ENCODE peak calls at places on chromosomes 6 and 20, in five cellular contexts. One of them, this sample, is unnamed.

GRCh38 chr20:4170621-4171537 is 155.5 kb upstream of the RNF24 start:
- DNase-seq in pancreas: no peak
- DNase-seq in tibial nerve: no peak
- DNase-seq in cerebellar cortex: peak; percentile 39
- DNase-seq in SW 1271: peak; percentile 30
- DNase-seq in this sample: peak; percentile 78

GRCh38 chr6:157273756-157274088 is 49.6 kb downstream of the TMEM242 start:
- DNase-seq in pancreas: no peak
- DNase-seq in tibial nerve: no peak
- DNase-seq in cerebellar cortex: no peak
- DNase-seq in SW 1271: no peak
- DNase-seq in this sample: peak; percentile 58

GRCh38 chr6:35552285-35552917 is 39.7 kb upstream of the TULP1 start:
- DNase-seq in pancreas: no peak
- DNase-seq in tibial nerve: no peak
- DNase-seq in cerebellar cortex: peak; percentile 16
- DNase-seq in SW 1271: no peak
- DNase-seq in this sample: peak; percentile 47

GRCh38 chr6:168002812-168003211 is 5.3 kb downstream of the KIF25 start:
- DNase-seq in pancreas: no peak
- DNase-seq in tibial nerve: no peak
- DNase-seq in cerebellar cortex: no peak
- DNase-seq in SW 1271: no peak
- DNase-seq in this sample: no peak

GRCh38 chr20:18428490-18429173 is 38.2 kb downstream of the DZANK1 start:
- DNase-seq in pancreas: peak; percentile 25
- DNase-seq in tibial nerve: no peak
- DNase-seq in cerebellar cortex: no peak
- DNase-seq in SW 1271: no peak
- DNase-seq in this sample: peak; percentile 11

GRCh38 chr20:11454966-11455799 is 462.5 kb upstream of the BTBD3 start:
- DNase-seq in pancreas: no peak
- DNase-seq in tibial nerve: no peak
- DNase-seq in cerebellar cortex: no peak
- DNase-seq in SW 1271: peak; percentile 76
- DNase-seq in this sample: peak; percentile 82

GRCh38 chr20:50478162-50479036 is 31.8 kb upstream of the PTPN1 start:
- DNase-seq in pancreas: peak; percentile 66
- DNase-seq in tibial nerve: no peak
- DNase-seq in cerebellar cortex: peak; percentile 52
- DNase-seq in SW 1271: peak; percentile 28
- DNase-seq in this sample: peak; percentile 72

GRCh38 chr6:44232676-44233559 is 9.5 kb downstream of the SLC29A1 start:
- DNase-seq in pancreas: no peak
- DNase-seq in tibial nerve: no peak
- DNase-seq in cerebellar cortex: no peak
- DNase-seq in SW 1271: no peak
- DNase-seq in this sample: no peak

GRCh38 chr6:43668151-43669028 is 19.2 kb downstream of the MRPS18A start:
- DNase-seq in pancreas: peak; percentile 45
- DNase-seq in tibial nerve: no peak
- DNase-seq in cerebellar cortex: peak; percentile 53
- DNase-seq in SW 1271: peak; percentile 39
- DNase-seq in this sample: peak; percentile 37

GRCh38 chr6:74604279-74604678 is 601.6 kb downstream of the COL12A1 start:
- DNase-seq in pancreas: no peak
- DNase-seq in tibial nerve: no peak
- DNase-seq in cerebellar cortex: no peak
- DNase-seq in SW 1271: no peak
- DNase-seq in this sample: no peak

GRCh38 chr20:38392356-38392755 is 42.8 kb downstream of the SNHG17 start:
- DNase-seq in pancreas: no peak
- DNase-seq in tibial nerve: no peak
- DNase-seq in cerebellar cortex: no peak
- DNase-seq in SW 1271: no peak
- DNase-seq in this sample: no peak

GRCh38 chr6:105606871-105607421 is 204.1 kb upstream of the PREP start:
- DNase-seq in pancreas: no peak
- DNase-seq in tibial nerve: no peak
- DNase-seq in cerebellar cortex: no peak
- DNase-seq in SW 1271: no peak
- DNase-seq in this sample: no peak

GRCh38 chr20:19735446-19735845 is 22.6 kb upstream of the RIN2 start:
- DNase-seq in pancreas: peak; percentile 24
- DNase-seq in tibial nerve: peak; percentile 56
- DNase-seq in cerebellar cortex: no peak
- DNase-seq in SW 1271: peak; percentile 90
- DNase-seq in this sample: peak; percentile 78

This sample was measured in amniotic epithelial cell.